ENCODE peak calls at places on chromosomes 11 and 22, in ten cellular contexts. One of them, this sample, is unnamed.

GRCh38 chr11:102446606-102447005 is 6.0 kb downstream of the TMEM123 start:
- DNase-seq in stomach: no peak
- DNase-seq in K562: no peak
- DNase-seq in spleen: no peak
- DNase-seq in IMR-90: peak
- DNase-seq in ovary: no peak
- DNase-seq in lower leg skin: no peak
- DNase-seq in right lobe of liver: no peak
- DNase-seq in Peyer's patch: no peak
- DNase-seq in heart left ventricle: no peak
- DNase-seq in this sample: peak

GRCh38 chr11:96227244-96227643 is 115.8 kb downstream of the MAML2 start:
- DNase-seq in ovary: no peak
- DNase-seq in IMR-90: no peak
- DNase-seq in heart left ventricle: no peak
- DNase-seq in K562: no peak
- DNase-seq in spleen: no peak
- DNase-seq in right lobe of liver: no peak
- DNase-seq in lower leg skin: no peak
- DNase-seq in Peyer's patch: no peak
- DNase-seq in stomach: no peak
- DNase-seq in this sample: no peak

GRCh38 chr11:76208438-76208828 is 2.1 kb upstream of the WNT11 start:
- DNase-seq in Peyer's patch: no peak
- DNase-seq in IMR-90: no peak
- DNase-seq in ovary: no peak
- DNase-seq in heart left ventricle: no peak
- DNase-seq in right lobe of liver: no peak
- DNase-seq in K562: no peak
- DNase-seq in spleen: no peak
- DNase-seq in lower leg skin: no peak
- DNase-seq in stomach: no peak
- DNase-seq in this sample: no peak

GRCh38 chr11:72113170-72113808 is 794 bp upstream of the ANAPC15 start:
- DNase-seq in IMR-90: peak
- DNase-seq in right lobe of liver: no peak
- DNase-seq in Peyer's patch: no peak
- DNase-seq in K562: no peak
- DNase-seq in stomach: no peak
- DNase-seq in spleen: no peak
- DNase-seq in heart left ventricle: no peak
- DNase-seq in ovary: peak
- DNase-seq in lower leg skin: no peak
- DNase-seq in this sample: no peak

GRCh38 chr22:44406581-44407403 is 91.2 kb downstream of the RTL6 start:
- DNase-seq in right lobe of liver: no peak
- DNase-seq in IMR-90: peak
- DNase-seq in stomach: no peak
- DNase-seq in lower leg skin: no peak
- DNase-seq in Peyer's patch: no peak
- DNase-seq in ovary: no peak
- DNase-seq in K562: no peak
- DNase-seq in spleen: peak
- DNase-seq in heart left ventricle: no peak
- DNase-seq in this sample: no peak

GRCh38 chr11:76543006-76543703 is 98.3 kb downstream of the EMSY start:
- DNase-seq in K562: peak
- DNase-seq in right lobe of liver: no peak
- DNase-seq in spleen: no peak
- DNase-seq in lower leg skin: no peak
- DNase-seq in ovary: no peak
- DNase-seq in Peyer's patch: no peak
- DNase-seq in stomach: no peak
- DNase-seq in heart left ventricle: peak
- DNase-seq in IMR-90: peak
- DNase-seq in this sample: no peak

GRCh38 chr11:45178890-45179663 is 32.6 kb downstream of the PRDM11 start:
- DNase-seq in spleen: no peak
- DNase-seq in Peyer's patch: no peak
- DNase-seq in IMR-90: peak
- DNase-seq in heart left ventricle: no peak
- DNase-seq in K562: no peak
- DNase-seq in stomach: no peak
- DNase-seq in ovary: no peak
- DNase-seq in lower leg skin: no peak
- DNase-seq in right lobe of liver: no peak
- DNase-seq in this sample: peak

GRCh38 chr11:2990617-2991476 is 1.3 kb downstream of the NAP1L4 start:
- DNase-seq in IMR-90: no peak
- DNase-seq in heart left ventricle: no peak
- DNase-seq in spleen: no peak
- DNase-seq in stomach: no peak
- DNase-seq in ovary: no peak
- DNase-seq in K562: no peak
- DNase-seq in lower leg skin: no peak
- DNase-seq in Peyer's patch: peak
- DNase-seq in right lobe of liver: no peak
- DNase-seq in this sample: peak

GRCh38 chr22:19109198-19110063 is 12.8 kb downstream of the DGCR2 start:
- DNase-seq in heart left ventricle: no peak
- DNase-seq in K562: peak
- DNase-seq in right lobe of liver: no peak
- DNase-seq in IMR-90: peak
- DNase-seq in ovary: no peak
- DNase-seq in spleen: no peak
- DNase-seq in stomach: peak
- DNase-seq in lower leg skin: peak
- DNase-seq in Peyer's patch: peak
- DNase-seq in this sample: no peak

GRCh38 chr11:97687106-97687505 is 1297.3 kb downstream of the JRKL start:
- DNase-seq in spleen: no peak
- DNase-seq in IMR-90: no peak
- DNase-seq in ovary: no peak
- DNase-seq in stomach: no peak
- DNase-seq in right lobe of liver: no peak
- DNase-seq in Peyer's patch: no peak
- DNase-seq in lower leg skin: no peak
- DNase-seq in heart left ventricle: no peak
- DNase-seq in K562: no peak
- DNase-seq in this sample: no peak

GRCh38 chr22:28171135-28171534 is 252.1 kb upstream of the PITPNB start:
- DNase-seq in right lobe of liver: no peak
- DNase-seq in Peyer's patch: no peak
- DNase-seq in lower leg skin: no peak
- DNase-seq in ovary: no peak
- DNase-seq in stomach: no peak
- DNase-seq in heart left ventricle: no peak
- DNase-seq in K562: no peak
- DNase-seq in IMR-90: no peak
- DNase-seq in spleen: no peak
- DNase-seq in this sample: no peak

GRCh38 chr22:43392385-43392989 is 19.3 kb upstream of the MPPED1 start:
- DNase-seq in lower leg skin: no peak
- DNase-seq in Peyer's patch: no peak
- DNase-seq in IMR-90: no peak
- DNase-seq in spleen: no peak
- DNase-seq in K562: no peak
- DNase-seq in right lobe of liver: no peak
- DNase-seq in stomach: no peak
- DNase-seq in heart left ventricle: no peak
- DNase-seq in ovary: no peak
- DNase-seq in this sample: no peak

DNA sequence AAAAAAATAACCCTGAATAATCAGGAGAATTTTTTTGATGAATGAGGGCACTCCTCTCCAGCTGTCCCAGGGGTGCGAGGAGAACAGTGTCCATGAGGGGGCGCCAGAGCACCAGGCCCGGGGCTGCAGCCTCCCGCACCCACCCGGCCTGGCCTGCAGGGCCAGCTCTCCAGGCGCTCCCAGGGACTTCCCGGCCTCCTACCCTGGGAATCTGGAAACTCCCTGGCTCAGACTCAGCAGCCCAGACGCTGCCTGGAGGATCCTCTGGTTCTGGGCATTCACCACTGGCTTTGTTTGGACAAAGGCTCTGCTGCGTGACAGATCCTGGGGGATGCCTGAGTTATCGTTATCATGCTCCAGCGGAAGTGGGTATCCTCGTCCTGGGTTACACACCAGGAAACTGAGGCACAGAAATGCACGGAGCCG is 31.0 kb downstream of the MCM5 start:
- DNase-seq in K562: peak
- DNase-seq in ovary: peak
- DNase-seq in spleen: peak
- DNase-seq in right lobe of liver: peak
- DNase-seq in IMR-90: peak
- DNase-seq in Peyer's patch: peak
- DNase-seq in lower leg skin: peak
- DNase-seq in stomach: peak
- DNase-seq in heart left ventricle: peak
- DNase-seq in this sample: peak
- TF ChIP-seq POLR2A in K562: no peak
- TF ChIP-seq POLR2A in ovary: no peak
- TF ChIP-seq POLR2A in spleen: no peak
- TF ChIP-seq POLR2A in right lobe of liver: no peak
- TF ChIP-seq POLR2A in IMR-90: peak
- TF ChIP-seq POLR2A in Peyer's patch: no peak
- TF ChIP-seq POLR2A in lower leg skin: no peak
- TF ChIP-seq POLR2A in stomach: no peak
- TF ChIP-seq POLR2A in heart left ventricle: no peak
- TF ChIP-seq POLR2A in this sample: no peak

DNA sequence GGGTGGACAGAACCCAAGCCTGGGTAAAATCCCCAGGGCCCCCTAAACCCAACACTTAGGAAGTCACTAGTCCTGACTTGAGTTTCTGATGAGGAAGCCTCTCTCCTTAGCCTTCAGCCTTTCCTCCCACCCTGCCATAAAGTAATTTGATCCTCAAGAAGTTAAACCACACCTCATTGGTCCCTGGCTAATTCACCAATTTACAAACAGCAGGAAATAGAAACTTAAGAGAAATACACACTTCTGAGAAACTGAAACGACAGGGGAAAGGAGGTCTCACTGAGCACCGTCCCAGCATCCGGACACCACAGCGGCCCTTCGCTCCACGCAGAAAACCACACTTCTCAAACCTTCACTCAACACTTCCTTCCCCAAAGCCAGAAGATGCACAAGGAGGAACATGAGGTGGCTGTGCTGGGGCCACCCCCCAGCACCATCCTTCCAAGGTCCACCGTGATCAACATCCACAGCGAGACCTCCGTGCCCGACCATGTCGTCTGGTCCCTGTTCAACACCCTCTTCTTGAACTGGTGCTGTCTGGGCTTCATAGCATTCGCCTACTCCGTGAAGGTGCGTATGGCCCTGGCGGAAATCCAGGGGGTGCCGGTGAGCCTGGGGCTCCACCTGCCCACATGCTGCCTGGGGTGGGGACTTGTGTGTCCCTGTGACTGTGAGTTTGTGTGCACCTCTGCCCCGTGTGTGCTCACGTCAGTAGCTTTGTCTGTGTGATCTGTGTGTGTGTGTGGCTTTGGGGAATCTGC is at the start of gene IFITM1:
- DNase-seq in IMR-90: peak
- DNase-seq in Peyer's patch: peak
- DNase-seq in right lobe of liver: peak
- DNase-seq in K562: no peak
- DNase-seq in stomach: no peak
- DNase-seq in lower leg skin: no peak
- DNase-seq in spleen: peak
- DNase-seq in heart left ventricle: no peak
- DNase-seq in ovary: no peak
- DNase-seq in this sample: no peak
- TF ChIP-seq POLR2A in IMR-90: no peak
- TF ChIP-seq POLR2A in Peyer's patch: peak
- TF ChIP-seq POLR2A in right lobe of liver: peak
- TF ChIP-seq POLR2A in K562: peak
- TF ChIP-seq POLR2A in stomach: peak
- TF ChIP-seq POLR2A in lower leg skin: no peak
- TF ChIP-seq POLR2A in spleen: peak
- TF ChIP-seq POLR2A in heart left ventricle: peak
- TF ChIP-seq POLR2A in ovary: peak
- TF ChIP-seq POLR2A in this sample: no peak

GRCh38 chr11:48148749-48149148 is 67.9 kb upstream of the OR4B1 start:
- DNase-seq in stomach: no peak
- DNase-seq in ovary: no peak
- DNase-seq in K562: no peak
- DNase-seq in IMR-90: no peak
- DNase-seq in right lobe of liver: no peak
- DNase-seq in lower leg skin: no peak
- DNase-seq in spleen: no peak
- DNase-seq in Peyer's patch: no peak
- DNase-seq in heart left ventricle: no peak
- DNase-seq in this sample: no peak
- TF ChIP-seq POLR2A in stomach: no peak
- TF ChIP-seq POLR2A in ovary: no peak
- TF ChIP-seq POLR2A in K562: no peak
- TF ChIP-seq POLR2A in IMR-90: no peak
- TF ChIP-seq POLR2A in right lobe of liver: no peak
- TF ChIP-seq POLR2A in lower leg skin: no peak
- TF ChIP-seq POLR2A in spleen: no peak
- TF ChIP-seq POLR2A in Peyer's patch: no peak
- TF ChIP-seq POLR2A in heart left ventricle: no peak
- TF ChIP-seq POLR2A in this sample: no peak

DNA sequence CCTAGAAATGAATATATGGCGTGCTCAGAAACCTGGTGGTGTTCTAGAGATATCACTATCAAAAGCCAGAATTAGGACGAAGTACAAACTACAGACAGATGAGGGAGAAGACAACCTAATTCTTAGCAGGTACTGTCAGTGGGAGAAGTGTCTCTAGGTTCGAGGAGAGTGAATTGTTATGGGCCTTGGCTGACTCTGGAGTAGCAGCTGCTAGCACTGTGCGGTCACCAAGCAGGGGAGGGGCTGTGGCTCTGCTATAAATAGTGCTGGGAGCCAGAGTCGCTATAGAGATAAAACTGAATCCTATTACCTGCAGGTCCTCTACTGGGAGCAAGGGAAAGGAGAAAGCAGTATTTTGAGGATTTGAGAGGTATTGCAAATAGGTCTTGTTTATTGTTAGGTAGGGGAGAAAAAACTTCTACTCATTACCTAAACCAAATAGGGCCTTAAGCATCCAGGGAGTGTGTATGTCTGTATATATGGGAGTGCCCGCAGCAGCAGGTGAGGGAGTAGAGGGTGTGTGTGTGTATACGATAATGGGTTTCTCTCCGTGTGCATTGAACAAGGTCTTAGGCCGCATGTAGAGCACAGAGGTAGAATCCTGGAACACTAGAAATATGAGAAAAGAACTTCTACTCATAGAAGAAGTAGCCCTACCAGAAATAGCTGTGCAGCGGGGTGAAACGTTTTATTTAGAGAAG is 2.2 kb downstream of the MADD start:
- DNase-seq in stomach: peak
- DNase-seq in Peyer's patch: peak
- DNase-seq in right lobe of liver: no peak
- DNase-seq in heart left ventricle: peak
- DNase-seq in IMR-90: no peak
- DNase-seq in spleen: no peak
- DNase-seq in K562: no peak
- DNase-seq in ovary: no peak
- DNase-seq in lower leg skin: no peak
- DNase-seq in this sample: no peak
- TF ChIP-seq POLR2A in stomach: no peak
- TF ChIP-seq POLR2A in Peyer's patch: no peak
- TF ChIP-seq POLR2A in right lobe of liver: no peak
- TF ChIP-seq POLR2A in heart left ventricle: no peak
- TF ChIP-seq POLR2A in IMR-90: no peak
- TF ChIP-seq POLR2A in spleen: no peak
- TF ChIP-seq POLR2A in K562: no peak
- TF ChIP-seq POLR2A in ovary: no peak
- TF ChIP-seq POLR2A in lower leg skin: no peak
- TF ChIP-seq POLR2A in this sample: no peak

This sample was measured in H54.